ENCODE peak calls at places on chromosomes 6 and 20, in seven cellular contexts. T, C, Q, D, R, F and O are unnamed samples.

GRCh38 chr6:127586372-127586771 is 9.4 kb downstream of the C6orf58 start:
- DNase-seq in R (no peak), D (no peak), T (no peak), C (no peak), Q (no peak), F (no peak), O (no peak)

GRCh38 chr20:61661583-61661982 is 404.1 kb downstream of the TAF4 start:
- DNase-seq in R (no peak), D (no peak), C (no peak), Q (no peak), F (no peak), T (no peak), O (no peak)

GRCh38 chr6:131172237-131172636 is 37.0 kb downstream of the AKAP7 start:
- DNase-seq in Q (no peak), R (no peak), D (no peak), T (no peak), F (no peak), C (no peak), O (no peak)

GRCh38 chr6:83921315-83921714 is 61.8 kb downstream of the CYB5R4 start:
- DNase-seq in F (no peak), Q (no peak), D (no peak), C (no peak), R (no peak), T (no peak), O (no peak)

GRCh38 chr6:139402935-139403386 is 28.5 kb upstream of the CITED2 start:
- DNase-seq in R (no peak), T (no peak), D (no peak), C (peak), Q (peak), F (no peak), O (no peak)

GRCh38 chr6:41698350-41698781 is 37.0 kb downstream of the TFEB start:
- DNase-seq in C (peak), D (no peak), F (no peak), R (no peak), Q (no peak), T (no peak), O (no peak)

GRCh38 chr20:3616250-3616649 is 46.9 kb downstream of the GFRA4 start:
- DNase-seq in C (peak), Q (peak), T (no peak), R (no peak), F (no peak), D (peak), O (no peak)

GRCh38 chr20:63885264-63886053 is 9.5 kb upstream of the DNAJC5 start:
- DNase-seq in R (no peak), Q (no peak), D (peak), F (no peak), C (no peak), T (no peak), O (no peak)

GRCh38 chr6:130864344-130864743 is 37.1 kb downstream of the SMLR1 start:
- DNase-seq in Q (no peak), C (no peak), T (no peak), F (no peak), D (no peak), R (no peak), O (no peak)

GRCh38 chr6:106553440-106553839 is 75.9 kb downstream of the RTN4IP1 start:
- DNase-seq in Q (no peak), T (no peak), D (no peak), F (no peak), R (no peak), C (no peak), O (no peak)

GRCh38 chr6:145844933-145845531 is 30.4 kb upstream of the FBXO30 start:
- DNase-seq in Q (no peak), T (no peak), R (no peak), F (no peak), D (no peak), C (no peak), O (no peak)

GRCh38 chr20:60584221-60584620 is 626.0 kb downstream of the CDH26 start:
- DNase-seq in C (no peak), R (no peak), Q (no peak), F (no peak), D (no peak), T (no peak), O (no peak)

GRCh38 chr6:83192456-83192855 is 609 bp downstream of the PGM3 start:
- DNase-seq in Q (no peak), D (no peak), C (no peak), T (no peak), F (no peak), R (no peak), O (no peak)

GRCh38 chr6:87656857-87657256 is 45.2 kb downstream of the AKIRIN2 start:
- DNase-seq in R (no peak), D (no peak), Q (no peak), F (peak), C (no peak), T (no peak), O (peak)

GRCh38 chr20:18857640-18858039 is 44.1 kb downstream of the SCP2D1 start:
- DNase-seq in R (no peak), D (no peak), C (no peak), F (no peak), Q (no peak), T (no peak), O (no peak)

DNA sequence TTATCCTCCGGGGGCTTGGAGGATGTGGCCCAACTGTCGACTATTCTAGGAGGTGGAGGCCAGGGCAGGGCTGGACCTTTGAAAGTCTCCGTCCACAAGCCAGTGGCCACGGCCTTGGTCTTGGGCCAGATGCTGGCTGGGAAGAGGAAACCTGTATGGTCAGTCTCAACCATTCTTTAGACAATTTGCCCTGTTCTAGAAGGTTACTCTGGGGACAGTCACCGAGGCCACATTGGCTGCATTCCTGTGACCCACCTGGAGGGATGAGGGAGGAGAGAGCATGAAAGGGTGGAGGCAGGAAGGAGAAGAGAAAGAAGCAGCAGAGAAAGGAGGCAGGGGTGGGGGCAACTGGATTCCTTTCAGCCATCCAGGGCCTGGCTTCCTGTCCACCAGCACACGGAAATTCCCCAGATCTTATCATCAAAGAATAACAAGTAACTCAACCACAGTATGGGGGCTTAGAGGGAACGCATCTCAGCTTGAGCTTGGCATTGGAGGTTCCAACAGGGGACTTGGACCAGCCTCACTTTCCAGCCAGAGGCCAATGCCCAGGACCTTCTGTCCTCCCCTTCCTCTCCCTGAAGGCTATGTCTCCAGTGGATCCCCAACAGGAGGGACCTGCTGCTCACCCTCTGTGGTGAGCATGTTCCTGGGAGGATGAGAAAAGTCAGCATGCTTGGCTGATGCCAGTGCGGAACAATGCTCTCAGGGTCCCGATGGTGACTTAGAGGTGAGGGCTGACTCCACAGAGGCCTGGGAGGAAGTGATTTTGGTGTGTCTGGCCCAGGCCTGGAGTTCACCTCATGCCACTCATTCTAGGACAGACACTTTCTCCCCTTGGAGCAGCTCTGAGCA is 30.4 kb downstream of the TGM2 start:
- DNase-seq in Q (no peak), F (no peak), C (no peak), D (no peak), R (no peak), T (no peak), O (no peak)
- H3K4me3 ChIP-seq in Q (no peak), F (no peak), C (no peak), D (no peak), R (no peak), T (no peak), O (no peak)

DNA sequence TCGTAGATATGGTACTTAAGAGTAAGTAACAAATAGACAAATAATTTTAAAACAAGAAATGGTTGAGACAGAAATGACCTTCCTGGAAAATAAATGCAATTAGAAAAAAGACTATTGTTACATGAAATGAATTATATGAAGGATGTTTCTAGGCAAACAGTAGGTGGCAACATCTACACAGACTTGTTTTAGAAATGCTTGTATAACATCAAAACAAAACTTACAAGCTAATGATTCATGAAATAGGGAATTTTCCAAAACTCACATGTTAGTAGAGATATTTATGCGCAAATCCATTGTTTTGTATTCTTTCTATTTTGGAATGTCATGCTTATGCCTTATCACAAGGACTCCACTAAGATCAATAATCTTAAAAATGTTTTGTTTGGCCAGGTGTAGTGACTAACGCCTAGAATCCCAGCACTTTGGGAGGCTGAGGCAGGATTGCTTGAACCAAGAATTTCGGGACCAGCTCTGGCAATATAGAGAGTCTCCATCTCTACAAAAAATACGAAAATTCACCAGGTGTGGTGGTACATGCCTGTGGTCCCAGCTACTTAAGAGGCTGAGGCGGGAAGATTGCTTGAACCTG is 32.3 kb upstream of the LGSN start:
- DNase-seq in Q (no peak), T (no peak), F (peak), R (no peak), D (no peak), C (no peak), O (peak)
- TF ChIP-seq CTCF in Q (no peak), T (peak), F (peak), R (no peak), D (peak), C (peak), O (peak)

DNA sequence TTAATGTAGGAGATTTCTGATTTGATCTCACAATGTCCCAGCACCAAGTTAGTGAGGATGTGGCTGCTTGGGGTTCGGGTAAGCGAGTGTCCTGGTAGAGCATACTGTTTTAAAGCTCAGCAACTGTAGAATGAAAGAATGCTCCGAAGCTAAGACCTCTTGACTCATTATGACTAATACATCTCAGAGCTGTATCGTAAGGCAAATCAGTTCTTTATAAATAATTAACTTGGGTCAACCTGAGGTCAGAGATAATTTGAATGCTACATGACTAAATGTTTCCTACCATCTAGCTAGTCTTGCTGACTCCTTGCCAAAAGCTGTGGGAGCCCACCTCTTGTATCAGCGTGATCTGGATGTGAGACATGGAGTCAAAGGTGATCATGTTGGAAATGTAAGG is 128.8 kb upstream of the PDE7B start:
- DNase-seq in Q (no peak), T (no peak), F (no peak), D (peak), R (no peak), C (no peak), O (no peak)
- H3K4me3 ChIP-seq in Q (no peak), T (no peak), F (no peak), D (no peak), R (no peak), C (no peak), O (no peak)

GRCh38 chr6:28496099-28496779 is 19.4 kb downstream of the GPX6 start:
- DNase-seq in D (no peak), Q (no peak), R (no peak), C (no peak), F (no peak), T (no peak), O (no peak)
- TF ChIP-seq CTCF in D (no peak), Q (no peak), R (no peak), C (no peak), F (peak), T (no peak), O (no peak)

DNA sequence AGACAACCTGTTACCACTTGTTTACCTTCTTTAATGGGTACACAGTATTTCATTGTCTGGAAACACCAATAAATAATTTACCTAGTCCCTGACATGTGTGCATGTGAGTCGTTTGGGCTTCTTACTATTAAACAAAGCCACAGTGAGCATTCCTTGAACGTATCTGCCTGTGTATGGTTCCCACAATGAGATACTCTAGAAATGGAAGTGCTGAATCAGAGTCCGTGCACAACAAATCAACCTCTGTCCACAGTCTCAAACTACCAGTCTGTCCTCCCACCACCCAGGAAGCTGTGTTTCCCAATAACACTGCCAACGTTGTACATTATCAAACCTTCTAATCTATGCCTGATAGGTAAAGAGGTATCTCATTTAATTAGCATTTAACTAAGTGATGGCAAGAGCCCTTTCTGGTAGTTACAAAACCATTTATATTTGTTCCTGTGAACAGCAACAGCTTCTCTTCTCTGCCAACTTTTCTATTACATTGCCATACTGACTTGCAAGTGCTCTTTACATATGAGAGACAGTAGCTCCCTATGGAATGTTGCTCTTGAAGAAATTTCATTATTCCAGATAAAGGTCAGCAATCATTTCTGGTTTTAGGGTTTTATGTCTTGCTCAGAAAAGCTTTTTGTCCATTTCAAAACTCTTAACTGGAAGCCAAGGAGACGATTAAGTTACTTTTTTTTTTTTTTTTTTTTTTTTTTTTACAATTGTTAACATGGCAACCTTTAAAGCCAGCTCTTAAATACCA is 14.7 kb downstream of the JAG1 start:
- DNase-seq in D (no peak), Q (no peak), T (no peak), R (no peak), C (no peak), F (no peak), O (no peak)
- H3K4me3 ChIP-seq in D (no peak), Q (no peak), T (no peak), R (no peak), C (no peak), F (no peak), O (no peak)

GRCh38 chr6:45417461-45417860 is 39.7 kb upstream of the SUPT3H start:
- DNase-seq in C (no peak), T (no peak), D (no peak), R (no peak), F (no peak), Q (no peak), O (no peak)

GRCh38 chr6:45421700-45422540 is 44.2 kb upstream of the SUPT3H start:
- DNase-seq in R (no peak), D (peak), Q (peak), T (peak), C (peak), F (peak), O (no peak)

GRCh38 chr6:45420909-45421699 is 43.4 kb upstream of the SUPT3H start:
- DNase-seq in C (no peak), F (no peak), D (no peak), T (no peak), Q (no peak), R (no peak), O (no peak)

GRCh38 chr6:45420083-45420908 is 42.6 kb upstream of the SUPT3H start:
- DNase-seq in C (no peak), T (no peak), F (peak), D (no peak), R (no peak), Q (no peak), O (no peak)

GRCh38 chr6:45419574-45420082 is 41.9 kb upstream of the SUPT3H start:
- DNase-seq in T (peak), D (peak), Q (peak), R (no peak), F (peak), C (peak), O (no peak)
- TF ChIP-seq CTCF in T (peak), D (peak), Q (no peak), R (no peak), F (peak), C (peak), O (no peak)

GRCh38 chr20:5192570-5193431 is 66.0 kb downstream of the CDS2 start:
- DNase-seq in C (no peak), D (no peak), T (no peak), F (peak), R (no peak), Q (no peak), O (peak)
- H3K4me3 ChIP-seq in C (no peak), D (no peak), T (no peak), F (peak), R (no peak), Q (no peak), O (no peak)

GRCh38 chr6:14321992-14322772 is 204.6 kb downstream of the CD83 start:
- DNase-seq in T (no peak), F (no peak), C (no peak), R (no peak), Q (no peak), D (no peak), O (no peak)
- TF ChIP-seq CTCF in T (no peak), F (no peak), C (peak), R (no peak), Q (no peak), D (no peak), O (no peak)

GRCh38 chr6:31113861-31114539 is 600 bp upstream of the PSORS1C1 start:
- DNase-seq in Q (no peak), D (no peak), T (no peak), F (no peak), R (no peak), C (no peak), O (no peak)

GRCh38 chr6:31116661-31117385 is 2.2 kb downstream of the PSORS1C1 start:
- DNase-seq in Q (no peak), C (peak), F (no peak), R (peak), T (peak), D (no peak), O (no peak)

GRCh38 chr6:31114540-31114876 is at the start of gene PSORS1C1:
- DNase-seq in F (no peak), C (peak), Q (peak), R (peak), D (peak), T (peak), O (no peak)

GRCh38 chr6:31115941-31116560 is 1.5 kb downstream of the PSORS1C1 start:
- DNase-seq in T (no peak), C (no peak), Q (no peak), R (no peak), D (no peak), F (no peak), O (no peak)

DNA sequence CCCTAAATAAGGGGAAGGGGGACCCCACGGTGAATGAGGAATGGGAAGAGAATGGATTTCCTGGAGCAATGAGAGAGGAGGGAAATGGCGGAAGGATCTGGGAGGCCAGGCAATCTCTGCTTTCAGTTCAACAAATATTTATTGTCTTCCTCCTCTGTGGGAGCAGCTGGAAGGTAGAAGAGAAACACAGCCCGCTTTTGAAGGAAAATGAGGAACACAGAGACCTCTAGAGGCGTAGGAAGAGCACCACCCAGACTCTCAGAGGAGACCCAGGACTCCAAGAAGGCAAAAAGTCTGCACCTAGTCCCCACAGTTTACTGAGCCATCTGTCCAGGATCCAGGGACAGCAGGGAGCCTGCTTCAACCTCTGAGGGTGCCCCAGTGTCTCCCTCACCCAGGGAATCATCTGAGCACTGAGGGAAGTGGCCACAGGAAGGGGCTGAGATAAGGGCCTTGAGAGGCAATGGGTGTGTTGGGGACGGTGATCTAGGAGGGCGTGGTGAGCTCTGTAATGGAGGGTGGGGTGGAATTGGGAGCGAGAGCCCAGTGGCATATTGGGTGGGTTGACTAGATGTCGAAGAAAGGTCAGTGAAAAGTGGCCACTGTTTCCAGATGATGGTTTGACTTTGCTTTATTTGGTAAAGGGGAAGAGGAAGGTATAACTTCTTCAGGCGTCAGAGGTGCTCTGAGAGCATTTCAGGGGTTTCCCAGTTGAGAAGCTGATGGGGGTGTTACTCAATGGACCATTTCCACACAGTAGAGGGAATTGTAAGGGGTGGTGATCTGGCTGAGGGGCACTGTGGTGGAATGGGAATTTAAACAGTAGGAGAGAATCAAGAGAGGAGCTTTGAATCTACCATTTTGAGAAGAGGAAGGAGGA is 610 bp downstream of the PSORS1C1 start:
- DNase-seq in C (no peak), R (no peak), D (no peak), F (no peak), T (no peak), Q (no peak), O (no peak)
- H3K4me3 ChIP-seq in C (peak), R (peak), D (peak), F (no peak), T (no peak), Q (no peak), O (no peak)